ENCODE peak calls at places on chromosomes 16 and 17, in four cellular contexts. F, A, G and Q are unnamed samples.

GRCh38 chr17:47714773-47715396 is 18.2 kb upstream of the TBX21 start:
- DNase-seq in F (no peak), A (no peak), G (no peak), Q (no peak)

GRCh38 chr17:47252766-47253512 is 688 bp upstream of the ITGB3 start:
- DNase-seq in F (no peak), A (no peak), G (no peak), Q (no peak)

GRCh38 chr17:80125656-80126448 is 21.1 kb downstream of the EIF4A3 start:
- DNase-seq in F (peak), A (peak), G (no peak), Q (no peak)

GRCh38 chr17:63774141-63774981 is at the start of gene DDX42:
- DNase-seq in F (peak), A (peak), G (no peak), Q (peak)

GRCh38 chr17:81735181-81736102 is 23.4 kb downstream of the SLC25A10 start:
- DNase-seq in F (peak), A (peak), G (no peak), Q (no peak)

GRCh38 chr17:4658478-4659305 is 17.2 kb upstream of the ALOX15 start:
- DNase-seq in F (peak), A (peak), G (peak), Q (no peak)

GRCh38 chr16:83744521-83744981 is 63.2 kb upstream of the HSBP1 start:
- DNase-seq in F (peak), A (peak), G (no peak), Q (no peak)

GRCh38 chr16:20899503-20900298 is 457 bp downstream of the DCUN1D3 start:
- DNase-seq in F (peak), A (no peak), G (no peak), Q (no peak)

GRCh38 chr16:4692460-4693295 is 684 bp upstream of the NUDT16L1 start:
- DNase-seq in F (no peak), A (no peak), G (no peak), Q (no peak)

GRCh38 chr16:7443108-7443507 is 110.5 kb downstream of the RBFOX1 start:
- DNase-seq in F (no peak), A (no peak), G (no peak), Q (no peak)

GRCh38 chr17:58344047-58344790 is 7.8 kb downstream of the SUPT4H1 start:
- DNase-seq in F (no peak), A (no peak), G (peak), Q (peak)

GRCh38 chr17:79979841-79980215 is 55.8 kb downstream of the TBC1D16 start:
- DNase-seq in F (no peak), A (no peak), G (no peak), Q (no peak)

GRCh38 chr16:28012031-28012445 is 51.5 kb downstream of the GSG1L start:
- DNase-seq in F (peak), A (peak), G (no peak), Q (no peak)